ENCODE peak calls at places on chromosome X, in five cellular contexts. One of them, this sample, is unnamed.

GRCh38 chrX:7586126-7586525 is 256.8 kb upstream of the VCX start:
- DNase-seq in lower lobe of right lung: no peak
- DNase-seq in endodermal cell: peak
- DNase-seq in heart right ventricle: no peak
- DNase-seq in epithelial cell of esophagus: peak
- DNase-seq in this sample: no peak

GRCh38 chrX:97847885-97848679 is 964.4 kb downstream of the RPA4 start:
- DNase-seq in lower lobe of right lung: no peak
- DNase-seq in endodermal cell: no peak
- DNase-seq in heart right ventricle: no peak
- DNase-seq in epithelial cell of esophagus: no peak
- DNase-seq in this sample: peak

GRCh38 chrX:11655282-11655985 is 10.3 kb downstream of the ARHGAP6 start:
- DNase-seq in lower lobe of right lung: no peak
- DNase-seq in endodermal cell: no peak
- DNase-seq in heart right ventricle: no peak
- DNase-seq in epithelial cell of esophagus: no peak
- DNase-seq in this sample: no peak

GRCh38 chrX:32408389-32408788 is 803.0 kb downstream of the DMD start:
- DNase-seq in lower lobe of right lung: no peak
- DNase-seq in endodermal cell: peak
- DNase-seq in heart right ventricle: no peak
- DNase-seq in epithelial cell of esophagus: peak
- DNase-seq in this sample: no peak

GRCh38 chrX:86171366-86171765 is 23.1 kb downstream of the DACH2 start:
- DNase-seq in lower lobe of right lung: no peak
- DNase-seq in endodermal cell: peak
- DNase-seq in heart right ventricle: no peak
- DNase-seq in epithelial cell of esophagus: peak
- DNase-seq in this sample: peak

GRCh38 chrX:150482537-150483217 is 85.7 kb upstream of the MTM1 start:
- DNase-seq in lower lobe of right lung: no peak
- DNase-seq in endodermal cell: no peak
- DNase-seq in heart right ventricle: no peak
- DNase-seq in epithelial cell of esophagus: peak
- DNase-seq in this sample: no peak

GRCh38 chrX:139642241-139642927 is 65.6 kb downstream of the MCF2 start:
- DNase-seq in lower lobe of right lung: no peak
- DNase-seq in endodermal cell: peak
- DNase-seq in heart right ventricle: no peak
- DNase-seq in epithelial cell of esophagus: peak
- DNase-seq in this sample: no peak

GRCh38 chrX:151982217-151982616 is 7.7 kb upstream of the GABRE start:
- DNase-seq in lower lobe of right lung: no peak
- DNase-seq in endodermal cell: no peak
- DNase-seq in heart right ventricle: no peak
- DNase-seq in epithelial cell of esophagus: peak
- DNase-seq in this sample: no peak

GRCh38 chrX:67619253-67619652 is 75.4 kb downstream of the AR start:
- DNase-seq in lower lobe of right lung: no peak
- DNase-seq in endodermal cell: no peak
- DNase-seq in heart right ventricle: no peak
- DNase-seq in epithelial cell of esophagus: peak
- DNase-seq in this sample: no peak

GRCh38 chrX:6226053-6226645 is 2.5 kb downstream of the NLGN4X start:
- DNase-seq in lower lobe of right lung: no peak
- DNase-seq in endodermal cell: peak
- DNase-seq in heart right ventricle: no peak
- DNase-seq in epithelial cell of esophagus: peak
- DNase-seq in this sample: no peak

GRCh38 chrX:50168305-50168704 is 32.5 kb downstream of the AKAP4 start:
- DNase-seq in lower lobe of right lung: no peak
- DNase-seq in endodermal cell: no peak
- DNase-seq in heart right ventricle: no peak
- DNase-seq in epithelial cell of esophagus: peak
- DNase-seq in this sample: no peak

GRCh38 chrX:120282697-120283096 is 28.6 kb downstream of the TMEM255A start:
- DNase-seq in lower lobe of right lung: peak
- DNase-seq in endodermal cell: no peak
- DNase-seq in heart right ventricle: no peak
- DNase-seq in epithelial cell of esophagus: no peak
- DNase-seq in this sample: no peak

GRCh38 chrX:8190341-8190830 is 19.3 kb upstream of the VCX2 start:
- DNase-seq in lower lobe of right lung: no peak
- DNase-seq in endodermal cell: no peak
- DNase-seq in heart right ventricle: no peak
- DNase-seq in epithelial cell of esophagus: peak
- DNase-seq in this sample: no peak

GRCh38 chrX:48569958-48570357 is 4.3 kb upstream of the RBM3 start:
- DNase-seq in lower lobe of right lung: no peak
- DNase-seq in endodermal cell: no peak
- DNase-seq in heart right ventricle: no peak
- DNase-seq in epithelial cell of esophagus: peak
- DNase-seq in this sample: no peak

GRCh38 chrX:121641560-121641959 is 594.1 kb downstream of the GLUD2 start:
- DNase-seq in lower lobe of right lung: no peak
- DNase-seq in endodermal cell: no peak
- DNase-seq in heart right ventricle: no peak
- DNase-seq in epithelial cell of esophagus: peak
- DNase-seq in this sample: no peak

GRCh38 chrX:29090811-29091210 is 503.6 kb downstream of the IL1RAPL1 start:
- DNase-seq in lower lobe of right lung: no peak
- DNase-seq in endodermal cell: no peak
- DNase-seq in heart right ventricle: no peak
- DNase-seq in epithelial cell of esophagus: peak
- DNase-seq in this sample: no peak

GRCh38 chrX:6904178-6904577 is 243.3 kb upstream of the STS start:
- DNase-seq in lower lobe of right lung: no peak
- DNase-seq in endodermal cell: no peak
- DNase-seq in heart right ventricle: no peak
- DNase-seq in epithelial cell of esophagus: no peak
- DNase-seq in this sample: no peak

GRCh38 chrX:154802838-154803410 is 2.4 kb downstream of the MPP1 start:
- DNase-seq in lower lobe of right lung: no peak
- DNase-seq in endodermal cell: no peak
- DNase-seq in heart right ventricle: no peak
- DNase-seq in epithelial cell of esophagus: no peak
- DNase-seq in this sample: no peak

GRCh38 chrX:29707088-29707487 is 508.3 kb upstream of the MAGEB2 start:
- DNase-seq in lower lobe of right lung: no peak
- DNase-seq in endodermal cell: no peak
- DNase-seq in heart right ventricle: no peak
- DNase-seq in epithelial cell of esophagus: no peak
- DNase-seq in this sample: no peak

GRCh38 chrX:24145340-24146186 is 4.0 kb upstream of the ZFX start:
- DNase-seq in lower lobe of right lung: no peak
- DNase-seq in endodermal cell: no peak
- DNase-seq in heart right ventricle: no peak
- DNase-seq in epithelial cell of esophagus: peak
- DNase-seq in this sample: no peak
- TF ChIP-seq CTCF in lower lobe of right lung: no peak
- TF ChIP-seq CTCF in endodermal cell: peak
- TF ChIP-seq CTCF in heart right ventricle: no peak
- TF ChIP-seq CTCF in epithelial cell of esophagus: no peak
- TF ChIP-seq CTCF in this sample: peak

GRCh38 chrX:352181-352580 is 33.6 kb upstream of the GTPBP6 start:
- DNase-seq in lower lobe of right lung: peak
- DNase-seq in endodermal cell: no peak
- DNase-seq in heart right ventricle: peak
- DNase-seq in epithelial cell of esophagus: no peak
- DNase-seq in this sample: no peak
- TF ChIP-seq CTCF in lower lobe of right lung: no peak
- TF ChIP-seq CTCF in endodermal cell: no peak
- TF ChIP-seq CTCF in heart right ventricle: no peak
- TF ChIP-seq CTCF in epithelial cell of esophagus: no peak
- TF ChIP-seq CTCF in this sample: no peak

GRCh38 chrX:51459125-51459524 is 37.3 kb downstream of the NUDT11 start:
- DNase-seq in lower lobe of right lung: no peak
- DNase-seq in endodermal cell: no peak
- DNase-seq in heart right ventricle: no peak
- DNase-seq in epithelial cell of esophagus: peak
- DNase-seq in this sample: no peak
- TF ChIP-seq CTCF in lower lobe of right lung: peak
- TF ChIP-seq CTCF in endodermal cell: peak
- TF ChIP-seq CTCF in heart right ventricle: no peak
- TF ChIP-seq CTCF in epithelial cell of esophagus: peak
- TF ChIP-seq CTCF in this sample: peak

GRCh38 chrX:1527457-1527856 is 9.5 kb downstream of the P2RY8 start:
- DNase-seq in lower lobe of right lung: no peak
- DNase-seq in endodermal cell: no peak
- DNase-seq in heart right ventricle: no peak
- DNase-seq in epithelial cell of esophagus: no peak
- DNase-seq in this sample: no peak
- TF ChIP-seq CTCF in lower lobe of right lung: no peak
- TF ChIP-seq CTCF in endodermal cell: no peak
- TF ChIP-seq CTCF in heart right ventricle: no peak
- TF ChIP-seq CTCF in epithelial cell of esophagus: no peak
- TF ChIP-seq CTCF in this sample: no peak

GRCh38 chrX:107677501-107677901 is 49.2 kb downstream of the PRPS1 start:
- DNase-seq in lower lobe of right lung: no peak
- DNase-seq in endodermal cell: peak
- DNase-seq in heart right ventricle: no peak
- DNase-seq in epithelial cell of esophagus: peak
- DNase-seq in this sample: no peak
- TF ChIP-seq CTCF in lower lobe of right lung: no peak
- TF ChIP-seq CTCF in endodermal cell: peak
- TF ChIP-seq CTCF in heart right ventricle: no peak
- TF ChIP-seq CTCF in epithelial cell of esophagus: no peak
- TF ChIP-seq CTCF in this sample: no peak

GRCh38 chrX:106039920-106040319 is 1.4 kb upstream of the SERPINA7 start:
- DNase-seq in lower lobe of right lung: no peak
- DNase-seq in endodermal cell: peak
- DNase-seq in heart right ventricle: no peak
- DNase-seq in epithelial cell of esophagus: peak
- DNase-seq in this sample: no peak
- TF ChIP-seq CTCF in lower lobe of right lung: no peak
- TF ChIP-seq CTCF in endodermal cell: peak
- TF ChIP-seq CTCF in heart right ventricle: peak
- TF ChIP-seq CTCF in epithelial cell of esophagus: peak
- TF ChIP-seq CTCF in this sample: peak

DNA sequence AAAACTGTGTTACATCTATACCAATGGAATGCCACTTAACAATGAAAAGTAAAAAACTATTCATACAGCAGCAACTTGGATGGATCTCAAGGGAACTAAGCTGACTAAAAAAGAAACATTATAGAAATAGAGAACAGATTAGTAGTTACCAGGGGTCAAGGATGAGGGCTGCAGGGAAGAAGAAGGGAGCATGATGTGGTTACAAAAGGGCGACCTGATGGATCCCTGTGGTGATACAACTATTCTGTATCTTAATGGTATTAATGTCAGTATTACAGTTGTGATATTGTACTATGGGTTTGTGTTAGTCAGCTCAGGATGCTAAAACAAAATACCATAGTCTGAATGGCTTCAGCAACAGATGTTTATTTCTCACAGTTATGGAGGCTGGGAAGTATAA is 190.7 kb downstream of the ZNF674 start:
- DNase-seq in lower lobe of right lung: no peak
- DNase-seq in endodermal cell: no peak
- DNase-seq in heart right ventricle: no peak
- DNase-seq in epithelial cell of esophagus: no peak
- DNase-seq in this sample: no peak
- TF ChIP-seq CTCF in lower lobe of right lung: no peak
- TF ChIP-seq CTCF in endodermal cell: no peak
- TF ChIP-seq CTCF in heart right ventricle: no peak
- TF ChIP-seq CTCF in epithelial cell of esophagus: no peak
- TF ChIP-seq CTCF in this sample: no peak

GRCh38 chrX:126141014-126141413 is 25.1 kb downstream of the DCAF12L2 start:
- DNase-seq in lower lobe of right lung: no peak
- DNase-seq in endodermal cell: no peak
- DNase-seq in heart right ventricle: no peak
- DNase-seq in epithelial cell of esophagus: no peak
- DNase-seq in this sample: no peak

DNA sequence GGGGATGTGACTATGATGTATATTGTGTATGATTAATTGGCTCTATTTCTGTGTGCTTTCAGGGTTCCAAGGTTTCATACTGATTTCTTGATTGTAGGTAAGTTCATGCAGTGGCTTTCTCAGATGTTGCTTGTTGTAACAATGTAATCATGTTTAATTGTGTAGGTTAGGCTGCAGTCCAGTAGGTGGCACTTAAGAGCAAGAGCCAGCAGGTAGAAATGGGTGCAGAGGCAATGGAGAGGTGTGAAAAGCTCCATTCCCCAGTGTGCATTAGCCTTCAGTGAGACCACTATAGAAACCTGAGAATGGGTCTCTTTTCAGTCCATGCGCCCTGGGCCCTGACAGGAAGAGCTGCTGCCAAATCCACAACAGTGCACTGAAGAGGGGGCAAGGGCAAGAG is 28.2 kb downstream of the DCAF12L2 start:
- DNase-seq in lower lobe of right lung: no peak
- DNase-seq in endodermal cell: peak
- DNase-seq in heart right ventricle: no peak
- DNase-seq in epithelial cell of esophagus: peak
- DNase-seq in this sample: no peak
- TF ChIP-seq CTCF in lower lobe of right lung: no peak
- TF ChIP-seq CTCF in endodermal cell: peak
- TF ChIP-seq CTCF in heart right ventricle: no peak
- TF ChIP-seq CTCF in epithelial cell of esophagus: no peak
- TF ChIP-seq CTCF in this sample: peak